ENCODE peak calls at places on chromosome 1, in four cellular contexts. Y is HCT116; F is CD4-positive, CD25-positive, alpha-beta regulatory T cell; E is adrenal gland. T is an unnamed sample.

GRCh38 chr1:158117854-158118691 is 62.6 kb upstream of the CD1D start:
- DNase-seq in Y (peak; percentile 32), F (no peak), E (peak; percentile 31), T (peak; percentile 43)

GRCh38 chr1:156584813-156585212 is 5.3 kb downstream of the TTC24 start:
- DNase-seq in Y (no peak), F (no peak), E (no peak), T (no peak)

GRCh38 chr1:216750031-216750627 is 26.9 kb upstream of the ESRRG start:
- DNase-seq in Y (no peak), F (no peak), E (peak; percentile 27), T (no peak)

GRCh38 chr1:221602866-221603265 is 139.0 kb downstream of the DUSP10 start:
- DNase-seq in Y (no peak), F (no peak), E (no peak), T (no peak)

GRCh38 chr1:200659269-200659668 is 10.4 kb downstream of the DDX59 start:
- DNase-seq in Y (peak; percentile 63), F (no peak), E (no peak), T (no peak)

GRCh38 chr1:59367269-59368006 is 70.5 kb downstream of the FGGY start:
- DNase-seq in Y (no peak), F (no peak), E (peak; percentile 66), T (no peak)

GRCh38 chr1:203084588-203085527 is 954 bp downstream of the MYOG start:
- DNase-seq in Y (no peak), F (no peak), E (no peak), T (no peak)

GRCh38 chr1:16153110-16153998 is 2.5 kb downstream of the EPHA2 start:
- DNase-seq in Y (no peak), F (no peak), E (no peak), T (peak; percentile 20)

GRCh38 chr1:219124163-219124562 is 49.5 kb upstream of the LYPLAL1 start:
- DNase-seq in Y (no peak), F (no peak), E (no peak), T (no peak)

GRCh38 chr1:246577082-246577719 is 10.9 kb downstream of the CNST start:
- DNase-seq in Y (no peak), F (peak; percentile 24), E (no peak), T (no peak)

GRCh38 chr1:3785045-3785444 is 11.3 kb downstream of the LRRC47 start:
- DNase-seq in Y (no peak), F (no peak), E (peak; percentile 80), T (no peak)

GRCh38 chr1:231695439-231696255 is 69.1 kb downstream of the DISC1 start:
- DNase-seq in Y (no peak), F (no peak), E (no peak), T (no peak)

GRCh38 chr1:58885998-58886397 is 102.2 kb upstream of the JUN start:
- DNase-seq in Y (no peak), F (no peak), E (no peak), T (peak; percentile 11)

GRCh38 chr1:211326528-211327340 is at the start of gene TRAF5:
- DNase-seq in Y (no peak), F (peak; percentile 41), E (peak; percentile 49), T (peak; percentile 46)

GRCh38 chr1:173827611-173828010 is 2.9 kb upstream of the CENPL start:
- DNase-seq in Y (no peak), F (no peak), E (no peak), T (no peak)

GRCh38 chr1:53047737-53048344 is 14.2 kb upstream of the PODN start:
- DNase-seq in Y (no peak), F (no peak), E (no peak), T (no peak)

GRCh38 chr1:9444532-9444931 is 94.7 kb upstream of the SLC25A33 start:
- DNase-seq in Y (no peak), F (no peak), E (no peak), T (no peak)

GRCh38 chr1:151720974-151721787 is at the start of gene RIIAD1:
- DNase-seq in Y (no peak), F (peak; percentile 40), E (no peak), T (peak; percentile 56)

GRCh38 chr1:64539808-64540207 is 69.9 kb downstream of the CACHD1 start:
- DNase-seq in Y (no peak), F (no peak), E (peak; percentile 79), T (no peak)

GRCh38 chr1:55378582-55378981 is 163.4 kb upstream of the USP24 start:
- DNase-seq in Y (peak; percentile 38), F (no peak), E (peak; percentile 32), T (no peak)

GRCh38 chr1:160370561-160371345 is 3.9 kb downstream of the NHLH1 start:
- DNase-seq in Y (no peak), F (no peak), E (no peak), T (no peak)

GRCh38 chr1:160400284-160400645 is at the start of gene VANGL2:
- DNase-seq in Y (no peak), F (peak; percentile 17), E (peak; percentile 70), T (peak; percentile 18)

GRCh38 chr1:226708967-226709396 is 30.1 kb downstream of the ITPKB start:
- DNase-seq in Y (no peak), F (no peak), E (no peak), T (no peak)

GRCh38 chr1:109385417-109385816 is 12.3 kb downstream of the SORT1 start:
- DNase-seq in Y (no peak), F (no peak), E (peak; percentile 34), T (no peak)

GRCh38 chr1:57160594-57160993 is 194.8 kb upstream of the C8B start:
- DNase-seq in Y (no peak), F (no peak), E (no peak), T (no peak)

GRCh38 chr1:165875604-165876003 is 48.2 kb downstream of the UCK2 start:
- DNase-seq in Y (no peak), F (no peak), E (no peak), T (no peak)

GRCh38 chr1:78640462-78640861 is 9.2 kb upstream of the IFI44 start:
- DNase-seq in Y (no peak), F (no peak), E (no peak), T (no peak)
- H3K9me3 ChIP-seq in Y (no peaks in the 10 kb centered on the region), F (no peaks in the 10 kb centered on the region), E (no peaks in the 10 kb centered on the region), T (no peaks in the 10 kb centered on the region)

DNA sequence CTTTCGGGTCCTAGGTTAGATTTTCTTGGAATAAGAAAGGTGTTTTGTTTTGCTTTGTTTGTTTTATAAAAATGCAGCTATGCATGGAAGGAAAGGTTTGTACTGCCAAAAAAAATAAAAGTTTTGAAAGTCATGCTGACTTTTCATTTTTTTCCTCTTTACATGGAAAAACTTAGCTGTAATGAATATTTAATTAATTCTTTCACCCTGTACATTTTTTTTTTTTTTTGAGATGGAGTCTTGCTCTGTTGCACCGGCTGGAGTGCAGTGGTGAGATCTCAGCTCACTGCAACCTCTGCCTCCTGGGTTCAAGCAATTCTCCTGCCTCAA is 48.7 kb downstream of the NENF start:
- DNase-seq in Y (no peak), F (no peak), E (no peak), T (no peak)
- H3K4me1 ChIP-seq in Y (peaks cover 52% of the 10 kb centered on the region), F (no peaks in the 10 kb centered on the region), E (no peaks in the 10 kb centered on the region), T (peaks cover 8% of the 10 kb centered on the region)

DNA sequence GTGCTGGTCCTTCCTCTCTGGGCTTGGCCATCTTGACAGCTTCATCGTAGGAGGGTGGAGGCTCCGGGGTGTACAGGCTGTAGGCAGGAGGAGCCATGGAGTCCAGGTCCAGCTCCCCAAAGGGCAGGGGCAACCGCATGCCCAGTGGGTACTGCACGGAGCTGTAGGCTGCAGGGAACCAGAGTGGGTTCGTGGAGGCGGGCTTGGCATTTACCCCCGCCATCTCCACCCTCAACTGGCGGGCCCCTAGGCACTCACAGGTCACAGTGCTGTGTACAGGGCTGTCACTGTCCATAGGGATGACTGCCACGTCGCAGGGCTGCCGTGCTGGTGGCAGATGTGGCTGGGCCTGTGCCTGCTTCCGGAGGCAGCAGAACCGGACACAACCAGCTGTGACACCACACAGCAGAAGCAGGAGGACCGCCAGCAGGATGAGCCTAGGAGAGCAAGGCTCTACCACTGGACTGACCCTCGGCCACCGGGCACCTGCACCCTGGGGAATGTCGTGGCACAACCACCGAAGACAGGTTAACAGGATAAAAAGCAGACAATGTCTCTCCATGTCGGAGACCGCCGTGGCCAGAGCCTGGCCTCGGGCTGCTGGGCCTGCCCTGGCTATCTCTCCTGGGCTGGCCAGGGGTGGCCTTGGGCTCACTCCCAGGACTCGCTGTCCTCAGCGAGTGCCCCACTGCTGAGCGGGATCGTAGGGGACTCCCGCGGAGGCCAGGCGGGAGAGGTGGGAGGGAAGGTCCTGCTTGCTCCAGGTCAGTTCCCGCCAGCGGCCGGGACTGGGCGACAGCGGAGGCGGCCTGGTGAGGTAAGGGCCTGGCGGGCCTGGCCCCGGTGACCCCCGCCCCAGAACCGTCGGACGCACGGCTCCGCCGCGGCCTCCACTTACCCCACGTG is 831 bp downstream of the TMEM52 start:
- DNase-seq in Y (no peak), F (no peak), E (peak; percentile 69), T (no peak)
- H3K4me3 ChIP-seq in Y (peak overlapping the region; percentile 60), F (no peak overlapping the region), E (peak overlapping the region; percentile 63), T (peak overlapping the region; percentile 68)

DNA sequence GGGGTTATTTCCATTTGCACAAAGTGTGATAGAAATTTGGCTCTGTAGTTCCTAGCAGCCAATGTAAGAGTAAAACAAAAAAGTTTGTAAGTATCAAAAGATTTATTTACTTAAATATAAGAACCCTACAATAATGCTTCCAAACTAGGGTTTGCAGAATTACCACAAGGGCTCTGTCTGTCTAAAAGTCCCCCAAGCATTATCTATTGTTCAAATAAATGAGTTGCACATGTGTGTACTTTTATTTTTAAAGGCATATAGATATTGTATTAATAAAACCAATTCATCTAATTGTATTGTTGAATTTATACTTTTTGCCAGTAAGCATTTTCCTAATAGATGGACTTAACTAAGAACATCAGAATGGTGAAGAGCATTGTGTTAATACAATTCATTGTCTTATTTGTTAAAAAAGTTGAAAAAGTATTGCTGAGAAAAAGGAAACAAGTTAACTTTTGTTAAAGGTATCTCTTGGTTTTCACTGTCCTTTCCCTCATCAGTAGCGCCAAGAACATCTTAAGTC is 864 bp upstream of the PTPRC start:
- DNase-seq in Y (no peak), F (no peak), E (no peak), T (no peak)
- H3K9me3 ChIP-seq in Y (no peaks in the 10 kb centered on the region), F (no peaks in the 10 kb centered on the region), E (no peaks in the 10 kb centered on the region), T (no peaks in the 10 kb centered on the region)

GRCh38 chr1:178057131-178057765 is 36.7 kb upstream of the RASAL2 start:
- DNase-seq in Y (no peak), F (no peak), E (no peak), T (no peak)
- H3K4me1 ChIP-seq in Y (peaks cover 54% of the 10 kb centered on the region), F (no peaks in the 10 kb centered on the region), E (peaks cover 3% of the 10 kb centered on the region), T (no peaks in the 10 kb centered on the region)